ENCODE peak calls at places on chromosomes 5 and 9, in seven cellular contexts. C is IMR-90, K is H9, Q is neuronal stem cell, P is mesendoderm, M is mesenchymal stem cell, U is H1. T is an unnamed sample.

GRCh38 chr5:40680741-40681350 is 1.1 kb downstream of the PTGER4 start:
- DNase-seq in C (no peak), K (peak), Q (no peak), P (peak), M (peak), U (peak), T (no peak)

GRCh38 chr5:130955041-130955440 is 210.0 kb downstream of the HINT1 start:
- DNase-seq in C (no peak), K (no peak), Q (no peak), P (peak), M (no peak), U (no peak), T (no peak)

GRCh38 chr9:89885156-89885555 is 280.3 kb downstream of the GADD45G start:
- DNase-seq in C (no peak), K (peak), Q (no peak), P (no peak), M (no peak), U (peak), T (no peak)

GRCh38 chr5:177985430-177986040 is 10.5 kb downstream of the PROP1 start:
- DNase-seq in C (no peak), K (no peak), Q (no peak), P (no peak), M (no peak), U (no peak), T (no peak)

GRCh38 chr5:172798422-172799215 is 27.6 kb upstream of the DUSP1 start:
- DNase-seq in C (peak), K (no peak), Q (no peak), P (no peak), M (peak), U (no peak), T (no peak)

GRCh38 chr5:92237896-92238295 is 854.8 kb upstream of the ARRDC3 start:
- DNase-seq in C (no peak), K (no peak), Q (no peak), P (no peak), M (no peak), U (no peak), T (no peak)

GRCh38 chr5:135008556-135008955 is 25.5 kb downstream of the PITX1 start:
- DNase-seq in C (no peak), K (no peak), Q (no peak), P (no peak), M (no peak), U (no peak), T (no peak)

GRCh38 chr5:155838394-155838793 is 488.6 kb upstream of the SGCD start:
- DNase-seq in C (no peak), K (no peak), Q (no peak), P (no peak), M (no peak), U (no peak), T (no peak)

GRCh38 chr5:179211076-179211475 is 134.2 kb downstream of the ADAMTS2 start:
- DNase-seq in C (peak), K (no peak), Q (no peak), P (no peak), M (no peak), U (no peak), T (no peak)

GRCh38 chr9:92097997-92098482 is 17.2 kb downstream of the SPTLC1 start:
- DNase-seq in C (peak), K (peak), Q (no peak), P (peak), M (no peak), U (no peak), T (peak)

GRCh38 chr9:137705443-137705863 is 86.6 kb downstream of the EHMT1 start:
- DNase-seq in C (no peak), K (no peak), Q (no peak), P (no peak), M (no peak), U (no peak), T (no peak)

GRCh38 chr9:7533376-7534090 is 266.0 kb downstream of the DMAC1 start:
- DNase-seq in C (no peak), K (no peak), Q (no peak), P (no peak), M (no peak), U (no peak), T (peak)

GRCh38 chr5:156137482-156137881 is 189.5 kb upstream of the SGCD start:
- DNase-seq in C (peak), K (no peak), Q (no peak), P (no peak), M (no peak), U (no peak), T (peak)

GRCh38 chr5:5882706-5883105 is 460.2 kb downstream of the ICE1 start:
- DNase-seq in C (no peak), K (no peak), Q (no peak), P (no peak), M (no peak), U (no peak), T (no peak)

GRCh38 chr5:153534102-153534501 is 43.6 kb downstream of the GRIA1 start:
- DNase-seq in C (no peak), K (no peak), Q (no peak), P (no peak), M (no peak), U (no peak), T (no peak)

GRCh38 chr5:153530357-153531143 is 40.1 kb downstream of the GRIA1 start:
- DNase-seq in C (no peak), K (no peak), Q (no peak), P (peak), M (no peak), U (no peak), T (no peak)

GRCh38 chr5:153537225-153537624 is 46.8 kb downstream of the GRIA1 start:
- DNase-seq in C (no peak), K (no peak), Q (no peak), P (peak), M (no peak), U (no peak), T (no peak)

DNA sequence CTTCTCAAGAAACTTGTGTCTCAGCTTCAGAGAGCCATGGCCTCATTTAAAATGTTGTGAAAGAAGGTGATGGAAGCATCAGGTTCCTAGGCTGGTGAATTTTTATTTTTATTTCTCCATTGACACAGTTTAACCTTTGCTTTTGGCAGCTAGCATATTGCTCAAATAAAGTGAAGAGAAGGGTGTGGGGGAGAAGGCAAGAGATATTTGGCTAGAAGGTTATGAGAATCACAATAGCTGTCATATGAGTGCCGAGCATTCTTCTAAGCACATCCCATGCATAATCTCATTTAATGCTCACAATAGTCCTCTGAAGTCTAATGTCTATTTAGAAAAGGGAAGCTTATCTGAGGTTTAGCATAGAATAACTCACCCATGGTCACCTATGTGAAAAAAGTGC is 43.1 kb downstream of the GRIA1 start:
- DNase-seq in C (no peak), K (no peak), Q (no peak), P (no peak), M (no peak), U (no peak), T (no peak)
- H2AK5ac ChIP-seq in C (no peak), K (no peak), Q (no peak), P (no peak), M (no peak), U (no peak), T (no peak)

DNA sequence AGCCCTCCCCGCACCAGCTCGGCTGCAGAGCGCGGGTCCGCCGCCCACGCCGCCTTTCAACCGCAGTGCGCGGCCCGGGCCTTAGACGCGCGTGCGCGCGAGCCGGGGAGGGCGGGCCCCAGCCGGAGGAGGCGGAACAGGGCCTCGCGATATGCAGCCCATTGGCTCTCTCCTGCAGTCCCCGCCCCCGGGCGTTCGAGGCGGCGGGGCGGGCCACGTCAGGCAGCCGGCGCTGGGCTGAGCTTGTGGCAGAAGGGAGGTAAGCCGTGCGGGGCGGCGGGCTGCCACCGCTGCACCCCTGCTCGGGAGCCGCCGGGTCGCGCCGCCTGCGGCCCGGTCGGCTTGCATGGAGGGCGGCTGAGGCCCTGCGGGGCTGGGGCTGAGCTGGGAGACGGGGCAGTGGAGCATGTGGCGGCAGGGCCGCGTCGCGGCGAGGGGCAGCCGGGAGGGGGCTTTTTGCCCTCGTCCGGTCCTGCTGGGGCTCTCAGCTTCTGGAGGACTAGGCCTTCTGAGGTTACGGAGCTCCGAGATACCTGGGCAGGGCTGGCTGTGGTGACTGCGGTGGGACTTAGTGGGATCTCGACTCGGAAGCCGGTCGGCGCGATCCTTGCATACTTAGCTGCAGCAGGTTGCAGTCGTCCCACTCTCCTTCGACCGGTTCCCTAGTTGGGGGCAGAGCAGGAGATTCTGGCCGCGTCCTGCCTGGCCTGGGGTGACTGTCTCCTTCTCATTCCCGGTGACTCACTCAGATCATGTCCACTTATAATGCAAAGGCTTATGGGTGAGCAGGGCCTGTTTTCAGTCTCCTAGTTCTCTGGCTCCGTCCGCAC is at the start of gene FOCAD:
- DNase-seq in C (peak), K (peak), Q (peak), P (peak), M (peak), U (peak), T (peak)
- H3K4me2 ChIP-seq in C (peak), K (peak), Q (peak), P (peak), M (peak), U (peak), T (peak)

GRCh38 chr9:22009563-22009867 is 410 bp upstream of the CDKN2B start:
- DNase-seq in C (no peak), K (no peak), Q (no peak), P (no peak), M (no peak), U (no peak), T (no peak)
- H3K9ac ChIP-seq in C (no peak), K (peak), Q (no peak), P (peak), M (peak), U (no peak), T (no peak)

DNA sequence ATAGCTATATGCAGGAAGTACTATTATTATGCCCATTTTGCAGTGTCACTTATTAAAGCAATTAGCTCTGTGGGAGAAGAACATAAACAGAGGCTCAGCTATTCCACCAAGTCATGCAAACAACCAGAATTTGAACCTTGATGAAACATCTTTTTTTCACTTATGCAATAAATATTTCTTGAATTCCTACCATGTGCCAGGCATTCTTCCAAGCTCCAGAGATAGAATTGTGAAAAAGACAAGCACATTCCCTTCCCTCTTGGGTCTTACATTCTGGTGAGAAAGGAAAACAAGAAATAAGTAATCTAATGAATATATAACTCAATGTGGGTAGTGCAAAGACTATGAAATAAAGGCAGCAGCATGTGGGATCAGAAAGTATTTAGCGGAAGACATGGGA is 32.1 kb upstream of the ADRB2 start:
- DNase-seq in C (peak), K (no peak), Q (no peak), P (no peak), M (no peak), U (no peak), T (no peak)
- H2AK5ac ChIP-seq in C (no peak), K (no peak), Q (no peak), P (no peak), M (no peak), U (no peak), T (no peak)

DNA sequence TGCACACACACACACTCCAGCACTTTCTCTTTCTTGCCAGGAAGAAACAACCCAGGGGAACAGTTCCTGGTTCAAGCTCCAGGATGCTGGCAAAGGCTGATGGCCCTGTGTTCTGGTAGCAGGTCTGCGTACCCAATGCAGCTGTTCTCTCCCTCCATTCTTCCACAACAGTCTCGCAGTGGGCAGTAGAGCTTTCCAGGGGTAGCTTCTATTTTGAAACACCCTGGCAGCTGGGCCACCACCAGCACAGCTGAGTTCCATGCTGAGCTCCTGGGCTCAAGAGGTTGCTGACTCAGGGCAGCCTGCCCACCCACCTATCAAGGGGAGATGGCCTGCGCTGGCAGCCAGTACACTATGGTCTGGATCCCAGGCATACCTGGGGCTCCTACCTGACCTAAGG is 4.7 kb downstream of the VDAC1 start:
- DNase-seq in C (no peak), K (no peak), Q (no peak), P (no peak), M (peak), U (no peak), T (no peak)
- H3K4me2 ChIP-seq in C (no peak), K (no peak), Q (no peak), P (no peak), M (no peak), U (no peak), T (no peak)

DNA sequence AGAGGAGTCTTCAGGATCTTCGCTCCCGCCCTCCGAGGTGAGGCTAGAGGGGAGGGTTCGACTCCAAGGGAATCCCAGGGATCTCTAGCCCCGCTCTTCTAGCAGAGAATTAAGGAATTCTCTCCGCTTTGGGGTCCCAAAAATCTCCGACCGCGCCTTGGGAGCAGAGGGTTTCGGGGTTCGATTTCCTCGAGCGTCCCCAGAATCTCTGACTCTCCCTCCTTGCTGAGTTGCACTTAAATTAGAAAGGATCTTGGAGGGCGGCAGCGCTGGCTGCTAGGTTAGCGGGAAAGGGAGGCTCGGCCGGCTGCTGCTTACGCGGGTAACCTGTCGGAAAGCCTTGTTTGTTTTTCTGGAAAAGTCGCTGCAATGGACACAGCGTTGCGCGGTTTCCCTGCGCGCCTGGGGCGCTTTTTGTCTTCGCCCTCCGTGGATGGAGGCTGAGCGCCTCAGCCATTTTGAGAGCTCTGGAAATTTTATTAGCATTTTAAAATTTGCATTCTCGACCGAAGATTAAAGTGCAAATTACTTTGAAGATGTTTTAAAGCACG is 1.5 kb downstream of the DMRT1 start:
- DNase-seq in C (no peak), K (peak), Q (peak), P (peak), M (no peak), U (no peak), T (peak)
- H3K9ac ChIP-seq in C (no peak), K (no peak), Q (no peak), P (no peak), M (no peak), U (no peak), T (no peak)

GRCh38 chr9:110088099-110088498 is 119.9 kb downstream of the C9orf152 start:
- DNase-seq in C (no peak), K (no peak), Q (no peak), P (no peak), M (no peak), U (no peak), T (no peak)
- H2AK5ac ChIP-seq in C (no peak), K (no peak), Q (no peak), P (no peak), M (no peak), U (no peak), T (no peak)

DNA sequence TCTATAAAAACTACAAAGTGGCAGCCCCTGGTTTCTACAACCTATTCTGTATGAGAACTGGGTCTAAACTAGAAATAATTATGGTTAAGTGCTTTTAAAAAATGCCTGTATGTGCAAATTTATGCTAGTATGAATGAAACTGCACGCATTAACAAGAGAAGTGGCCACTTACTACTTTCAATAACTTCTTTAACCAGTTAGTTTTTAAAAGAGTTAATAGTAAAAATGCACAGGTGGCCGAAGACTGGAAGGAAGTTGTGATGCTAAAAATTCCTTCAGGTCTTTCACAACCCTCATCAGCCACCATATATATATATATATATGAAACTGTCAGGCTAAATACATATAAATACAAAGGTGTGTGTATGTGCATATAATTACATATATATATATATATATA is 36.8 kb downstream of the SHISAL2B start:
- DNase-seq in C (no peak), K (no peak), Q (no peak), P (no peak), M (no peak), U (no peak), T (no peak)
- H3K4me2 ChIP-seq in C (no peak), K (no peak), Q (no peak), P (no peak), M (no peak), U (no peak), T (no peak)